ENCODE peak calls at places on chromosomes 6 and 20, in six cellular contexts. R, F, J, L, B and E are unnamed samples.

GRCh38 chr6:168410554-168411011 is 30.4 kb upstream of the SMOC2 start:
- DNase-seq in L (no peak), B (no peak), R (no peak), J (no peak), F (no peak), E (no peak)

GRCh38 chr6:53530346-53530745 is 14.6 kb downstream of the GCLC start:
- DNase-seq in F (no peak), L (no peak), R (no peak), J (no peak), B (no peak), E (no peak)

GRCh38 chr20:5191829-5192569 is 65.2 kb downstream of the CDS2 start:
- DNase-seq in L (peak; percentile 35), F (peak; percentile 90), B (peak; percentile 61), J (no peak), R (peak; percentile 59), E (peak; percentile 37)

GRCh38 chr6:86609549-86610388 is 327.6 kb upstream of the HTR1E start:
- DNase-seq in J (no peak), B (no peak), L (no peak), F (no peak), R (no peak), E (no peak)

GRCh38 chr6:27101824-27102223 is 145.7 kb upstream of the PRSS16 start:
- DNase-seq in R (no peak), L (no peak), F (no peak), J (no peak), B (no peak), E (no peak)

GRCh38 chr6:30882764-30883475 is 1.4 kb upstream of the DDR1 start:
- DNase-seq in J (no peak), F (no peak), L (peak; percentile 62), B (peak; percentile 59), R (peak; percentile 66), E (peak; percentile 62)

GRCh38 chr6:107318100-107318736 is 141.1 kb downstream of the PDSS2 start:
- DNase-seq in L (peak; percentile 23), B (peak; percentile 7), R (peak; percentile 76), F (peak; percentile 44), J (peak; percentile 27), E (peak; percentile 15)

GRCh38 chr20:16764560-16764959 is 16.4 kb downstream of the OTOR start:
- DNase-seq in L (no peak), R (no peak), B (no peak), F (no peak), J (no peak), E (no peak)

GRCh38 chr20:48025061-48025515 is 239.8 kb upstream of the SULF2 start:
- DNase-seq in B (no peak), R (no peak), J (no peak), F (no peak), L (no peak), E (no peak)

GRCh38 chr6:41676406-41676805 is 38.1 kb downstream of the MDFI start:
- DNase-seq in R (no peak), F (no peak), L (no peak), J (no peak), B (no peak), E (no peak)

GRCh38 chr20:61980647-61981583 is 84.8 kb downstream of the TAF4 start:
- DNase-seq in L (peak; percentile 48), J (no peak), B (no peak), F (peak; percentile 72), R (peak; percentile 73), E (no peak)

GRCh38 chr20:48192109-48192508 is 406.8 kb upstream of the SULF2 start:
- DNase-seq in J (no peak), F (no peak), R (peak; percentile 51), L (no peak), B (no peak), E (no peak)

GRCh38 chr6:28220164-28221133 is 4.6 kb upstream of the ZSCAN9 start:
- DNase-seq in F (no peak), L (no peak), B (no peak), J (no peak), R (peak; percentile 47), E (no peak)

GRCh38 chr6:150857906-150858365 is 7.6 kb upstream of the MTHFD1L start:
- DNase-seq in J (no peak), B (no peak), L (no peak), F (no peak), R (no peak), E (no peak)

GRCh38 chr20:63699466-63700198 is 3.2 kb downstream of the TNFRSF6B start:
- DNase-seq in L (peak; percentile 19), J (no peak), F (no peak), R (peak; percentile 38), B (no peak), E (no peak)

GRCh38 chr6:90425161-90425641 is 128.6 kb upstream of the BACH2 start:
- DNase-seq in F (no peak), J (no peak), L (no peak), B (peak; percentile 48), R (no peak), E (no peak)

GRCh38 chr6:106442351-106442750 is 81.8 kb downstream of the CRYBG1 start:
- DNase-seq in J (no peak), B (no peak), R (no peak), F (no peak), L (no peak), E (no peak)

GRCh38 chr6:43174263-43175112 is 3.4 kb downstream of the SRF start:
- DNase-seq in B (peak; percentile 98), R (peak; percentile 100), L (peak; percentile 95), F (peak; percentile 99), J (peak; percentile 90), E (peak; percentile 98)

GRCh38 chr20:33910529-33911327 is 83.0 kb upstream of the RALY start:
- DNase-seq in F (no peak), J (no peak), R (no peak), B (no peak), L (no peak), E (no peak)

GRCh38 chr20:8853805-8854338 is 215.0 kb upstream of the PLCB4 start:
- DNase-seq in R (peak; percentile 39), F (peak; percentile 89), J (no peak), B (peak; percentile 5), L (peak; percentile 27), E (no peak)

GRCh38 chr6:119495230-119495683 is 145.7 kb upstream of the MAN1A1 start:
- DNase-seq in B (no peak), J (no peak), F (peak; percentile 2), R (no peak), L (no peak), E (no peak)

GRCh38 chr6:9581155-9581554 is 833.7 kb downstream of the TFAP2A start:
- DNase-seq in F (no peak), B (no peak), L (no peak), J (no peak), R (no peak), E (no peak)

GRCh38 chr6:5305968-5306626 is 44.8 kb downstream of the FARS2 start:
- DNase-seq in F (peak; percentile 10), B (no peak), R (no peak), L (no peak), J (no peak), E (no peak)

GRCh38 chr6:110430236-110430635 is 14.9 kb upstream of the DDO start:
- DNase-seq in L (no peak), R (no peak), B (no peak), F (no peak), J (no peak), E (no peak)

GRCh38 chr6:110524305-110524704 is 47.9 kb upstream of the SLC22A16 start:
- DNase-seq in J (no peak), R (no peak), L (no peak), B (no peak), F (no peak), E (no peak)

GRCh38 chr6:130853555-130854183 is 26.5 kb downstream of the SMLR1 start:
- DNase-seq in J (no peak), R (no peak), B (no peak), F (peak; percentile 88), L (no peak), E (no peak)

GRCh38 chr6:170233304-170234205 is 57.3 kb downstream of the DLL1 start:
- DNase-seq in J (no peak), L (no peak), R (no peak), B (no peak), F (no peak), E (no peak)

GRCh38 chr6:170231496-170232185 is 59.2 kb downstream of the DLL1 start:
- DNase-seq in R (no peak), J (no peak), B (no peak), F (no peak), L (no peak), E (no peak)

GRCh38 chr6:170230520-170231390 is 60.1 kb downstream of the DLL1 start:
- DNase-seq in R (no peak), F (no peak), J (no peak), B (no peak), L (no peak), E (no peak)

GRCh38 chr6:170234419-170234818 is 56.5 kb downstream of the DLL1 start:
- DNase-seq in B (no peak), F (no peak), L (no peak), R (no peak), J (no peak), E (no peak)

GRCh38 chr6:170232186-170233002 is 58.5 kb downstream of the DLL1 start:
- DNase-seq in J (no peak), B (no peak), R (no peak), L (no peak), F (no peak), E (no peak)
- TF ChIP-seq POLR2A in J (no peak), B (no peak), R (no peak), L (no peak), F (no peak), E (no peak)

GRCh38 chr20:24018796-24019195 is 30.2 kb upstream of the GGTLC1 start:
- DNase-seq in J (no peak), R (no peak), B (no peak), L (no peak), F (no peak), E (no peak)

GRCh38 chr20:24013953-24014352 is 25.4 kb upstream of the GGTLC1 start:
- DNase-seq in B (no peak), F (no peak), L (no peak), R (no peak), J (no peak), E (no peak)

GRCh38 chr20:24016560-24016959 is 28.0 kb upstream of the GGTLC1 start:
- DNase-seq in B (no peak), L (no peak), R (no peak), J (no peak), F (no peak), E (no peak)

GRCh38 chr20:24017160-24017761 is 28.7 kb upstream of the GGTLC1 start:
- DNase-seq in J (no peak), F (no peak), R (no peak), L (no peak), B (no peak), E (no peak)
- TF ChIP-seq TAF1 in J (no peak), F (no peak), R (no peak), L (no peak), B (no peak), E (no peak)

GRCh38 chr20:46406986-46407670 is 713 bp upstream of the ELMO2 start:
- DNase-seq in L (no peak), F (peak; percentile 47), R (no peak), B (peak; percentile 42), J (no peak), E (peak; percentile 20)
- TF ChIP-seq POLR2A in L (no peak), F (no peak), R (no peak), B (no peak), J (no peak), E (no peak)

DNA sequence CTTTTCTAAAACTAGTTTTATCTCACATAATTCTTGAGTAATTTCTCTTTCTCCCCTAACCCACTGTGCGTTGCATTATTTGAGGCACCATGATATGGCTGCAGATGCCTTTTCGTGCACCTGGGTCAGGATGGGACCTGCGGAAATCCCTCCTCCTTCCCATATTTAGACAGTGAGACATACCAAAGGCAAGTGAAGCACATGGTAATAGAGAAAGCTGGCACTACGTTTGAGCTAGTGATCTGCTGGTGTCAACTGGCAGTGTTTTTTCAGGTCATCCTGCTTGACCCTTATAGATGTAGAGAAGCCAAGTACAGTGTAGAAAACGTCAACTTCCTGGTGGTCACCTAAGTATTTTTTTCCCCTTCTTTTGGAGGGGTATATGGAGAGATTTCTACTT is 71.7 kb downstream of the FOXO3 start:
- DNase-seq in J (no peak), F (no peak), L (no peak), B (no peak), R (no peak), E (no peak)
- TF ChIP-seq TAF1 in J (no peak), F (no peak), L (no peak), B (no peak), R (no peak), E (no peak)